ENCODE peak calls at places on chromosomes 2 and 18, in seven cellular contexts. X is OCI-LY7, J is activated T-helper 1 cell treated with Interleukin-2 at 50 U/mL for 16 hours, Q is HTR-8/SVneo, F is EH, Y is left cardiac atrium, Z is skeletal muscle cell. R is an unnamed sample.

GRCh38 chr2:121567452-121567851 is 36.8 kb downstream of the RNU4ATAC start:
- DNase-seq in X (no peak), J (no peak), Q (no peak), F (no peak), Y (no peak), Z (no peak), R (no peak)

GRCh38 chr2:55163258-55163657 is 68.8 kb downstream of the CLHC1 start:
- DNase-seq in X (no peak), J (no peak), Q (no peak), F (peak; percentile 96), Y (no peak), Z (peak; percentile 58), R (no peak)

GRCh38 chr18:62693659-62694058 is 21.7 kb upstream of the PHLPP1 start:
- DNase-seq in X (no peak), J (no peak), Q (no peak), F (no peak), Y (no peak), Z (no peak), R (no peak)

GRCh38 chr2:180848393-180848792 is 132.0 kb upstream of the UBE2E3 start:
- DNase-seq in X (no peak), J (no peak), Q (no peak), F (no peak), Y (no peak), Z (no peak), R (no peak)

GRCh38 chr2:98917031-98917459 is 19.0 kb downstream of the CRACDL start:
- DNase-seq in X (no peak), J (no peak), Q (peak; percentile 83), F (peak; percentile 93), Y (no peak), Z (peak; percentile 89), R (peak; percentile 88)

GRCh38 chr2:71614976-71615768 is 161.8 kb downstream of the DYSF start:
- DNase-seq in X (no peak), J (no peak), Q (no peak), F (peak; percentile 70), Y (peak; percentile 92), Z (peak; percentile 6), R (no peak)

GRCh38 chr2:101076581-101076980 is 74.5 kb downstream of the RPL31 start:
- DNase-seq in X (no peak), J (no peak), Q (no peak), F (no peak), Y (no peak), Z (no peak), R (no peak)

GRCh38 chr18:61569176-61569892 is 236.1 kb downstream of the CDH20 start:
- DNase-seq in X (no peak), J (no peak), Q (peak; percentile 22), F (peak; percentile 91), Y (peak; percentile 54), Z (peak; percentile 60), R (no peak)

GRCh38 chr2:238255146-238255545 is 15.3 kb upstream of the HES6 start:
- DNase-seq in X (no peak), J (no peak), Q (no peak), F (no peak), Y (no peak), Z (no peak), R (no peak)

GRCh38 chr2:170525566-170525900 is 189.6 kb upstream of the SP5 start:
- DNase-seq in X (no peak), J (no peak), Q (peak; percentile 81), F (peak; percentile 95), Y (peak; percentile 82), Z (peak; percentile 96), R (peak; percentile 90)

GRCh38 chr2:26284132-26284531 is 39.4 kb downstream of the HADHB start:
- DNase-seq in X (no peak), J (no peak), Q (peak; percentile 69), F (peak; percentile 76), Y (no peak), Z (no peak), R (no peak)

GRCh38 chr2:152486048-152486736 is 151.2 kb downstream of the FMNL2 start:
- DNase-seq in X (no peak), J (no peak), Q (no peak), F (no peak), Y (no peak), Z (no peak), R (no peak)

GRCh38 chr2:25314514-25315315 is 27.0 kb downstream of the DNMT3A start:
- DNase-seq in X (peak; percentile 54), J (peak; percentile 50), Q (no peak), F (no peak), Y (peak; percentile 83), Z (no peak), R (no peak)

GRCh38 chr2:64645014-64645418 is 8.7 kb downstream of the SERTAD2 start:
- DNase-seq in X (peak; percentile 72), J (no peak), Q (peak; percentile 62), F (peak; percentile 76), Y (peak; percentile 57), Z (no peak), R (no peak)

GRCh38 chr2:217801115-217801531 is 201.7 kb downstream of the TNS1 start:
- DNase-seq in X (no peak), J (no peak), Q (no peak), F (no peak), Y (no peak), Z (no peak), R (no peak)

GRCh38 chr2:145316496-145316895 is 796.6 kb upstream of the ZEB2 start:
- DNase-seq in X (no peak), J (no peak), Q (no peak), F (no peak), Y (no peak), Z (no peak), R (no peak)

GRCh38 chr18:46333371-46334199 is 229.4 kb downstream of the HAUS1 start:
- DNase-seq in X (no peak), J (no peak), Q (peak; percentile 37), F (peak; percentile 7), Y (peak; percentile 31), Z (no peak), R (no peak)

GRCh38 chr2:232502901-232503791 is 15.5 kb upstream of the ECEL1 start:
- DNase-seq in X (no peak), J (no peak), Q (no peak), F (peak; percentile 12), Y (peak; percentile 66), Z (no peak), R (no peak)

GRCh38 chr2:16726147-16726546 is 60.5 kb upstream of the CYRIA start:
- DNase-seq in X (no peak), J (no peak), Q (no peak), F (no peak), Y (no peak), Z (no peak), R (no peak)

GRCh38 chr2:197058777-197059176 is 132.3 kb upstream of the PGAP1 start:
- DNase-seq in X (no peak), J (no peak), Q (no peak), F (no peak), Y (no peak), Z (no peak), R (no peak)

GRCh38 chr2:149612122-149612521 is 24.5 kb upstream of the MMADHC start:
- DNase-seq in X (no peak), J (no peak), Q (no peak), F (peak; percentile 58), Y (no peak), Z (no peak), R (no peak)

GRCh38 chr18:45175505-45175904 is 439.8 kb upstream of the SLC14A2 start:
- DNase-seq in X (no peak), J (no peak), Q (no peak), F (no peak), Y (no peak), Z (no peak), R (no peak)

GRCh38 chr2:106127776-106128268 is 66.3 kb downstream of the UXS1 start:
- DNase-seq in X (no peak), J (no peak), Q (no peak), F (no peak), Y (no peak), Z (no peak), R (no peak)

GRCh38 chr2:160373263-160374019 is 120.2 kb downstream of the RBMS1 start:
- DNase-seq in X (no peak), J (no peak), Q (no peak), F (peak; percentile 76), Y (no peak), Z (no peak), R (no peak)

GRCh38 chr2:233026211-233026813 is 6.2 kb upstream of the NEU2 start:
- DNase-seq in X (no peak), J (no peak), Q (peak; percentile 41), F (peak; percentile 88), Y (no peak), Z (no peak), R (no peak)

GRCh38 chr18:75408554-75409506 is 18.7 kb downstream of the SMIM21 start:
- DNase-seq in X (no peak), J (no peak), Q (peak; percentile 46), F (peak; percentile 99), Y (no peak), Z (peak; percentile 99), R (no peak)

GRCh38 chr2:44833123-44834069 is 108.1 kb upstream of the SIX3 start:
- DNase-seq in X (no peak), J (no peak), Q (peak; percentile 14), F (peak; percentile 2), Y (no peak), Z (no peak), R (no peak)

GRCh38 chr18:76495435-76496199 is 575 bp upstream of the ZNF516 start:
- DNase-seq in X (peak; percentile 72), J (no peak), Q (no peak), F (peak; percentile 59), Y (peak; percentile 57), Z (no peak), R (no peak)

GRCh38 chr2:68178432-68178831 is 20.7 kb downstream of the PNO1 start:
- DNase-seq in X (no peak), J (no peak), Q (no peak), F (no peak), Y (no peak), Z (no peak), R (no peak)

GRCh38 chr2:238573916-238574315 is 147.2 kb downstream of the ASB1 start:
- DNase-seq in X (no peak), J (no peak), Q (no peak), F (no peak), Y (no peak), Z (no peak), R (no peak)

GRCh38 chr2:197914778-197915177 is 110.4 kb downstream of the PLCL1 start:
- DNase-seq in X (no peak), J (no peak), Q (no peak), F (no peak), Y (no peak), Z (no peak), R (no peak)

GRCh38 chr2:230677182-230677946 is 35.3 kb upstream of the CAB39 start:
- DNase-seq in X (no peak), J (no peak), Q (no peak), F (peak; percentile 34), Y (no peak), Z (no peak), R (no peak)

GRCh38 chr2:167177196-167177595 is 288.9 kb downstream of the XIRP2 start:
- DNase-seq in X (no peak), J (no peak), Q (no peak), F (peak; percentile 62), Y (no peak), Z (no peak), R (no peak)

GRCh38 chr2:219293736-219294201 is 14.6 kb downstream of the DNAJB2 start:
- DNase-seq in X (no peak), J (no peak), Q (no peak), F (no peak), Y (no peak), Z (no peak), R (no peak)

GRCh38 chr18:54856105-54856504 is 27.8 kb downstream of the RAB27B start:
- DNase-seq in X (no peak), J (no peak), Q (no peak), F (no peak), Y (no peak), Z (no peak), R (no peak)